ENCODE peak calls at places on chromosomes 2 and 18, in six cellular contexts. P, O, N, E, K and C are unnamed samples.

GRCh38 chr2:15472133-15472532 is 89.0 kb downstream of the NBAS start:
- DNase-seq in N (no peak), P (no peak), O (peak), E (no peak), K (no peak), C (peak)

GRCh38 chr18:40529478-40529877 is 1425.6 kb upstream of the PIK3C3 start:
- DNase-seq in E (peak), P (peak), N (no peak), O (peak), K (no peak), C (peak)

GRCh38 chr2:23523651-23524260 is 138.8 kb downstream of the KLHL29 start:
- DNase-seq in O (no peak), P (peak), K (no peak), E (peak), N (no peak), C (no peak)

GRCh38 chr2:75728614-75729419 is 18.1 kb upstream of the GCFC2 start:
- DNase-seq in E (no peak), K (no peak), O (no peak), N (no peak), P (no peak), C (no peak)

GRCh38 chr18:30328839-30329238 is 713.7 kb downstream of the DSC3 start:
- DNase-seq in O (peak), K (no peak), E (no peak), P (no peak), N (no peak), C (no peak)

GRCh38 chr18:46013484-46014189 is 46.5 kb upstream of the EPG5 start:
- DNase-seq in N (no peak), P (no peak), E (no peak), O (no peak), K (no peak), C (no peak)

GRCh38 chr2:176491172-176491904 is 222.1 kb downstream of the MTX2 start:
- DNase-seq in P (peak), E (peak), K (no peak), O (peak), N (no peak), C (peak)

GRCh38 chr2:119369845-119370244 is 3.1 kb downstream of the DBI start:
- DNase-seq in P (no peak), K (no peak), E (no peak), N (no peak), O (no peak), C (no peak)

GRCh38 chr2:122028371-122029102 is 273.1 kb downstream of the TSN start:
- DNase-seq in O (no peak), K (no peak), E (no peak), P (peak), N (no peak), C (peak)

GRCh38 chr2:207970825-207971142 is 54.5 kb downstream of the PLEKHM3 start:
- DNase-seq in P (no peak), O (no peak), N (no peak), K (no peak), E (no peak), C (no peak)

GRCh38 chr2:173553589-173553988 is 198.9 kb downstream of the CDCA7 start:
- DNase-seq in N (no peak), O (no peak), K (no peak), E (no peak), P (peak), C (no peak)

GRCh38 chr2:216691210-216691741 is 4.1 kb downstream of the IGFBP5 start:
- DNase-seq in E (peak), N (peak), P (peak), O (peak), K (no peak), C (no peak)

GRCh38 chr2:74502720-74503505 is 3.5 kb upstream of the LBX2 start:
- DNase-seq in K (peak), E (peak), N (no peak), P (peak), O (peak), C (peak)

GRCh38 chr18:35091841-35092240 is 50.6 kb downstream of the MAPRE2 start:
- DNase-seq in P (no peak), N (no peak), K (no peak), E (no peak), O (no peak), C (no peak)

GRCh38 chr2:88068044-88068443 is 419 bp downstream of the SMYD1 start:
- DNase-seq in P (no peak), K (no peak), E (no peak), N (no peak), O (no peak), C (no peak)
- H3K9ac ChIP-seq in P (no peak), K (no peak), E (no peak), N (no peak), O (no peak), C (no peak)

GRCh38 chr2:3664925-3665324 is 6.9 kb downstream of the ALLC start:
- DNase-seq in K (peak), P (no peak), N (no peak), E (no peak), O (no peak), C (no peak)
- H3K4me3 ChIP-seq in K (no peak), P (no peak), N (no peak), E (no peak), O (no peak), C (no peak)

DNA sequence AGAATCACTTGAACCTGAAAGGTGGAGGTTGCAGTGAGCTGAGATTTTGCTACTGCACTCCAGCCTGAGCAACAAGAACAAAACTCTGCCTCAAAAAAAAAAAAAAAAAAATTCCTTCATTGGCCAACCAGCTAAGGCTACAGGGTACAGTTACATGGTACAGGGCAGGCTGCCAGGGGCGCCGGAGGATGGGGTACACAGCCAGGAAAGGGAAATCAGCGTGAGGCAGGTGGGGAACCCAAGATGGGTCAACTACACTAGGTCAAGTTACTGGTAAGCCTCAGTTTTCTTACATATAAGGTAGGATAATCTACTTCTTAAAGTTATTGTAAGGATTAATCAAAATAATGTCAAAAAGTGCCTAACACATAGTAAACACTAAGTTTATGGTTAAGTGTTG is 142.6 kb upstream of the MSH6 start:
- DNase-seq in E (no peak), N (no peak), O (no peak), P (no peak), K (no peak), C (no peak)
- H2BK120ac ChIP-seq in E (no peak), N (no peak), O (no peak), P (no peak), K (no peak), C (no peak)

GRCh38 chr2:17879913-17880274 is 1.4 kb downstream of the KCNS3 start:
- DNase-seq in N (no peak), K (no peak), P (no peak), O (peak), E (no peak), C (no peak)
- H3K9ac ChIP-seq in N (no peak), K (no peak), P (no peak), O (peak), E (no peak), C (no peak)

DNA sequence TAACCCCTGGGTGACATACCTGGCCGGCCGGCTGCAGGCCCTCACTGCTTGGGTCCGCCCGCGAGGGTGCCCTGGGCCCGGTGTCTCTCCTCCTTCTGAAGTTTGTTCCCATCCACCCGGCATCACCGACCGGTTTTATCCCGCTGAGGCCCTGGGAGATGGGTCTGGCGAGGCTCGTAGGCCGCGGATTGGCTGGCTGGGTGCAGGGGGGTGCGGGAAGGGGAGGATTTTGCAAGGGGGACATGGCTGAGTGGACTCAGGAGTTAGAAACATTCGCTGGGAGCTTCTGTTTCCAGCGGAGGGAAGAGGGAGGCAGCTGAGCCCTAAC is at the start of gene PAX8:
- DNase-seq in P (no peak), E (no peak), N (no peak), K (no peak), O (no peak), C (no peak)
- H3K4me3 ChIP-seq in P (no peak), E (peak), N (no peak), K (peak), O (no peak), C (no peak)